ENCODE peak calls at places on chromosomes 7 and 10, in six cellular contexts. B is GM23338, U is IMR-90, H is thoracic aorta, I is BJ, N is transverse colon. L is an unnamed sample.

GRCh38 chr10:126640391-126640790 is 30.1 kb downstream of the C10orf90 start:
- DNase-seq in B (no peak), U (no peak), H (no peak), I (no peak), N (no peak), L (no peak)

GRCh38 chr10:103367379-103367781 is 396 bp upstream of the TAF5 start:
- DNase-seq in B (no peak), U (no peak), H (no peak), I (no peak), N (no peak), L (no peak)

GRCh38 chr7:151313857-151314256 is 27.8 kb upstream of the NUB1 start:
- DNase-seq in B (no peak), U (peak), H (peak), I (no peak), N (no peak), L (no peak)

GRCh38 chr10:75233444-75234016 is 2.2 kb downstream of the COMTD1 start:
- DNase-seq in B (no peak), U (no peak), H (no peak), I (no peak), N (no peak), L (no peak)

GRCh38 chr10:99758241-99758891 is 24.1 kb upstream of the ABCC2 start:
- DNase-seq in B (no peak), U (peak), H (no peak), I (no peak), N (no peak), L (peak)

GRCh38 chr10:51699475-51700227 is at the start of gene CSTF2T:
- DNase-seq in B (peak), U (peak), H (peak), I (peak), N (peak), L (peak)

GRCh38 chr10:61325183-61325582 is 128.0 kb downstream of the TMEM26 start:
- DNase-seq in B (no peak), U (no peak), H (no peak), I (no peak), N (no peak), L (no peak)

GRCh38 chr10:97462309-97462708 is 16.3 kb downstream of the ZDHHC16 start:
- DNase-seq in B (no peak), U (no peak), H (no peak), I (no peak), N (no peak), L (no peak)

GRCh38 chr10:93816123-93816747 is 58.5 kb downstream of the LGI1 start:
- DNase-seq in B (peak), U (peak), H (no peak), I (peak), N (peak), L (peak)

GRCh38 chr10:29465384-29465783 is 169.4 kb downstream of the SVIL start:
- DNase-seq in B (peak), U (no peak), H (no peak), I (no peak), N (no peak), L (no peak)

GRCh38 chr7:101017099-101017777 is 2.6 kb upstream of the MUC17 start:
- DNase-seq in B (peak), U (peak), H (peak), I (peak), N (peak), L (peak)

GRCh38 chr10:4372601-4373000 is 453.4 kb upstream of the AKR1E2 start:
- DNase-seq in B (no peak), U (peak), H (no peak), I (peak), N (no peak), L (peak)

GRCh38 chr10:60623627-60624026 is 154.7 kb upstream of the CDK1 start:
- DNase-seq in B (no peak), U (no peak), H (no peak), I (no peak), N (no peak), L (no peak)

GRCh38 chr10:77707570-77707969 is 70.0 kb upstream of the KCNMA1 start:
- DNase-seq in B (no peak), U (no peak), H (no peak), I (no peak), N (no peak), L (no peak)

GRCh38 chr7:75892634-75893272 is 13.9 kb downstream of the RHBDD2 start:
- DNase-seq in B (no peak), U (peak), H (no peak), I (no peak), N (peak), L (no peak)

GRCh38 chr10:767211-767610 is 77.7 kb upstream of the DIP2C start:
- DNase-seq in B (no peak), U (no peak), H (no peak), I (no peak), N (no peak), L (no peak)

GRCh38 chr10:31620236-31621151 is 301.5 kb downstream of the ZEB1 start:
- DNase-seq in B (peak), U (peak), H (no peak), I (no peak), N (peak), L (peak)

GRCh38 chr7:48083114-48083830 is 5.8 kb upstream of the UPP1 start:
- DNase-seq in B (no peak), U (peak), H (no peak), I (no peak), N (peak), L (no peak)

GRCh38 chr7:158824028-158824427 is 5.3 kb downstream of the ESYT2 start:
- DNase-seq in B (no peak), U (no peak), H (no peak), I (no peak), N (peak), L (no peak)

GRCh38 chr10:130764651-130765050 is 546.9 kb downstream of the TCERG1L start:
- DNase-seq in B (no peak), U (no peak), H (no peak), I (no peak), N (no peak), L (no peak)

GRCh38 chr7:2214636-2215035 is 18.1 kb downstream of the MAD1L1 start:
- DNase-seq in B (no peak), U (no peak), H (no peak), I (no peak), N (no peak), L (no peak)

GRCh38 chr10:119537953-119538630 is 4.4 kb downstream of the RGS10 start:
- DNase-seq in B (no peak), U (no peak), H (no peak), I (no peak), N (no peak), L (no peak)

GRCh38 chr10:119540038-119540437 is 2.5 kb downstream of the RGS10 start:
- DNase-seq in B (no peak), U (no peak), H (no peak), I (no peak), N (no peak), L (no peak)

GRCh38 chr10:119541046-119541445 is 1.5 kb downstream of the RGS10 start:
- DNase-seq in B (no peak), U (peak), H (no peak), I (no peak), N (no peak), L (no peak)

GRCh38 chr10:119539359-119539651 is 3.2 kb downstream of the RGS10 start:
- DNase-seq in B (no peak), U (no peak), H (no peak), I (no peak), N (no peak), L (no peak)

GRCh38 chr10:119538632-119539358 is 3.7 kb downstream of the RGS10 start:
- DNase-seq in B (no peak), U (no peak), H (no peak), I (no peak), N (no peak), L (no peak)
- H3K4me3 ChIP-seq in B (no peak), U (no peak), H (no peak), I (no peak), N (no peak), L (no peak)

DNA sequence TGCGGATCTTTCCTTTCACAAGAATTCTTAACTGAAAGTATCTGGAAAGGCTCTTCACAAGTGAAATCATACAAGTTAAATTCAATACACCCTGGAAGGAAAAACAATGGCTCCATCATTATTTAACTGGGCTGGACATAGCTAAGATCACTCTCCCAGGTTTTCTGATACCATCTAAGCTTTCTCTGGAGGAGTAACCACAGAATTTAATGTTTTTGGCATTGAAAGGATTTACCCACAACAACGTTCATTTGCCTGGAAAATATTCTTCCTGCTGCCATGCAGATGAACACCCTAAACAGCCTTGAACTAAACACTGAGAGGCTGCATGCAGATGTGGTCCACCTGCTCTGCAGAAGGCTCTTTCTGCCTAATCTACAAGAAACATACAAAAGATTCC is 4.3 kb downstream of the NEBL start:
- DNase-seq in B (no peak), U (no peak), H (no peak), I (no peak), N (no peak), L (no peak)
- H3K4me3 ChIP-seq in B (no peak), U (no peak), H (no peak), I (no peak), N (no peak), L (no peak)

DNA sequence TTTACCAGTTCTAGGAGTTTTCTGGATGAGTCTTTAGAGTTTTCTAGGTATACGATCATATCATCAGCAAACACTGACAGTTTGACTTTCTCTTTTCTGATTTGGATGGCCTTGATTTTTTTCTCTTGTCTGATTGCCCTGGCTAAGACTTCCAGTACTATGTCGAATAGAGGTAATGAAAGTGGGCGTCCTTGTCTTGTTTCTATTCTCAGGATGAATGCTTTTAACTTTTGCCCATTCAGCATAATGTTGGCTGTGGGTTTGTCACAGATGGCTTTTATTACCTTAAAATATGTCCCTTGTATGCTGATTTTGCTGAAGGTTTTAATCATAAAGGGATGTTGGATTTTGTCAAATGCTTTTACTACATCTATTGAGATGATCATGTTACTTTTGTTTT is 223.2 kb upstream of the COBL start:
- DNase-seq in B (no peak), U (no peak), H (no peak), I (no peak), N (no peak), L (no peak)
- H3K4me3 ChIP-seq in B (no peak), U (no peak), H (no peak), I (no peak), N (no peak), L (no peak)

GRCh38 chr7:30726296-30727006 is 25.5 kb upstream of the INMT start:
- DNase-seq in B (no peak), U (no peak), H (no peak), I (no peak), N (no peak), L (no peak)
- H3K4me3 ChIP-seq in B (no peak), U (no peak), H (no peak), I (no peak), N (no peak), L (no peak)

DNA sequence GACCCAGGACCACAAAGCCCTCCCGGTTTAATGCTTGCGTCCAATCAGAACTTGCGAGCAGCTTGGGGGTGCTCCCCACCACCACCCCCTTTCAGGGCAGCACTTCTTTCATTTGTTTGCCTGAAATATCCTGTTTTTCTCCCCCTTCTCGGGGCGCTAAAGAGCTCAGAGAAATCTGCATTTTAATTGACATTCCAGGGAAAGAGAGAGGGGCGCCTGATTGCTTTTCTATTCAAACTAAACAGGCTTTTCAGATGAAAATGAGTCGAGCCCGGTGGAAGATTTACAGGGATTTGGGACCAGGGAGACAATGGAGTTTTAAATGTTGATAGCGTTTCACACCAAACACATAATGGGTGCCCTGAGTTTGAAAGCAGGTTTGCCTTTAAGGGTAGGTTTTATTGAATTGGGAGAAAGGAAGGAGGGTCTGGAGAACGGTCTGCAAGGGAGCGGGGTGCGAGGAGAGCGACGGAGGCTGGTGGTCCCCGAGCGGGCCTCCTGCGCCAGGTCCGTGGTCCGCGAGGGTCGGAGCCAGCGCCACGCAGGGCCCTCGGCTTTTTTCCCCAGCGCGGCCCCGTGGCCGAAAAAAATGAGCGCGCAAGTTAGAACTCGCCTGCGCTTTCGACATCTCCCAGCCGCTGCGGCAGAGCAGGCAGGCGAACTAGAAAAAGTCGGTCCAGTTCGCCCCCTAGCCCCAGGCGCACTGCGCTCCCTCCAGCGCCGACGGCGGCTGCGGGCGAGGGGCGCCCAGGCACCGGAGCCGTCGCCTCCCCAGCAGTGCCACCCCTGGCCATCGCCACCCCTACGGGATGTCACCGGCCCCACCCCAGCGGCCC is 1.4 kb downstream of the FGFR2 start:
- DNase-seq in B (peak), U (no peak), H (no peak), I (no peak), N (peak), L (no peak)
- H3K4me3 ChIP-seq in B (peak), U (no peak), H (peak), I (no peak), N (peak), L (peak)

GRCh38 chr7:94314526-94314925 is 80.2 kb upstream of the COL1A2 start:
- DNase-seq in B (no peak), U (no peak), H (no peak), I (no peak), N (no peak), L (no peak)

GRCh38 chr7:94311545-94311944 is 83.2 kb upstream of the COL1A2 start:
- DNase-seq in B (no peak), U (no peak), H (no peak), I (no peak), N (no peak), L (no peak)

GRCh38 chr7:94315011-94315410 is 79.7 kb upstream of the COL1A2 start:
- DNase-seq in B (no peak), U (peak), H (no peak), I (no peak), N (no peak), L (no peak)

DNA sequence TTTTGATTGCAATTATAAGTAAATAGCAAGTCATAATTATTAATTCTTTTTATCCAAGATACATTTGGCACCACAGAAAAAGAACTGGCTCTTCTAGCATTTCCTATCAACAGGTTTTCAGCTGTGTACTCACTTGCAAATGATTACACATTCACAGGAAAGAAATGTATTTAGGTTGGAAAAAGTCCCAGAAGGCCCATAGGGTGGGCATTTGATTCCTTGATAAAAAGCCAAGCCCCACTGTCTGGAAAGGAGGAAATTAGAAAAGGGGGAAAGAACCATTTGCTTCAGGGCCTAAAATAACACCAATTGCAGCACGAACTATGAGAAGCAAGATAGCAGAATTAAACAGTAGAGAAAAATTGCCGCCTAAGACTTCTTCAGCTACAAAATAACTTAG is 80.8 kb upstream of the COL1A2 start:
- DNase-seq in B (no peak), U (peak), H (no peak), I (no peak), N (no peak), L (peak)
- H3K4me3 ChIP-seq in B (no peak), U (no peak), H (peak), I (no peak), N (no peak), L (no peak)

GRCh38 chr7:135160098-135160857 is 10.2 kb downstream of the CYREN start:
- DNase-seq in B (no peak), U (peak), H (no peak), I (no peak), N (no peak), L (no peak)
- H3K4me3 ChIP-seq in B (no peak), U (no peak), H (no peak), I (no peak), N (no peak), L (no peak)

GRCh38 chr7:148986737-148987009 is 41.6 kb downstream of the PDIA4 start:
- DNase-seq in B (no peak), U (no peak), H (no peak), I (no peak), N (no peak), L (no peak)
- H3K4me3 ChIP-seq in B (peak), U (no peak), H (peak), I (no peak), N (no peak), L (no peak)

DNA sequence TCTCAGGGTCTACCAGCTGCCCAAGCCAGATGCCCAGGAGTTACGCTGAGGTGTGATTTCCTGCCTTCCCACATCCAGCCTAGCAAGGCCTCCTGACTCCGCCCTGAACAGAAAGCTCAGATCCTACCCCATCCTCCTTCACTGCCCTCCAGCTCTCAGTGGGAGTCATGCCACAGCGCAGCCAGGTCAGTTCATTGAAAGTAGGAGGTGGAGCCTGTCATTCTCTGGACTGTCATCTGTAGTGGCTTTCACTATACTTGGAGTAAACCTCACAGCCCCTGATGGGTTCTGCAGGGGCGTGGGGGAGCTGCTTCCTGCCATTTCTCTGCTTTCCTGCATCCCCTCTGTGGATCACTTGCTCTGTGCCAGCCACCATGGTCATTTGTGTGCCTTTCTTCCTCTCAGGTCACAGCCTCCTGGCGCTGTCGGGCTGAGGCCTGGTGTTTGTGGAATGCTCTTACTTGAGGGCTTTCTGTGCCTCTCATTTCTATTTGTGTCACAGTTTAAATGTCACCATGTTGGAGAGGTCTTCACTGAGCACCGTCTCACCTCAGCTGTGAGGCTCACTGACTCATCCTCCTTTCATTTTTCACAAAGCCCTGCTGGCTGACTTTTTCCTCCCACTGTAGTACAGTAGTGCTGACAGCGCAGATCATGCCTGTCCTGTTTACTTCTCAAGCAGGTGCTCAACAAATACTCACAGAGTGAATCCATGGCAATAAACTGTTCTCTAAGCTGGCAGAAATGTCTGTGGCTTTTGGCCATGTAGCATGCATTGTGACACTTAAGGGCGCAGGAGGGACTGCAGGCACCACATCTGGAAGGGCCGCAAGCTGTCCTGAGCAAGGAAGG is 61.0 kb upstream of the TMEM248 start:
- DNase-seq in B (peak), U (peak), H (no peak), I (no peak), N (no peak), L (no peak)
- H3K4me3 ChIP-seq in B (no peak), U (no peak), H (no peak), I (no peak), N (no peak), L (no peak)